ENCODE peak calls at places on chromosomes 4 and X, in seven cellular contexts. One of them, this sample, is unnamed.

GRCh38 chr4:159238631-159239030 is 135.8 kb downstream of the RAPGEF2 start:
- DNase-seq in Peyer's patch: no peak
- DNase-seq in cardiac fibroblast: peak; percentile 65
- DNase-seq in mucosa of descending colon: no peak
- DNase-seq in body of pancreas: no peak
- DNase-seq in lung: no peak
- DNase-seq in tibial nerve: no peak
- DNase-seq in this sample: no peak

GRCh38 chr4:86961605-86962295 is 26.9 kb downstream of the AFF1 start:
- DNase-seq in Peyer's patch: no peak
- DNase-seq in cardiac fibroblast: peak; percentile 39
- DNase-seq in mucosa of descending colon: no peak
- DNase-seq in body of pancreas: no peak
- DNase-seq in lung: no peak
- DNase-seq in tibial nerve: no peak
- DNase-seq in this sample: peak; percentile 77

GRCh38 chr4:87433342-87433741 is 11.0 kb downstream of the NUDT9 start:
- DNase-seq in Peyer's patch: no peak
- DNase-seq in cardiac fibroblast: no peak
- DNase-seq in mucosa of descending colon: no peak
- DNase-seq in body of pancreas: no peak
- DNase-seq in lung: no peak
- DNase-seq in tibial nerve: no peak
- DNase-seq in this sample: no peak

GRCh38 chr4:90121961-90122748 is 5.0 kb upstream of the CCSER1 start:
- DNase-seq in Peyer's patch: no peak
- DNase-seq in cardiac fibroblast: no peak
- DNase-seq in mucosa of descending colon: no peak
- DNase-seq in body of pancreas: no peak
- DNase-seq in lung: no peak
- DNase-seq in tibial nerve: no peak
- DNase-seq in this sample: no peak

GRCh38 chr4:57051100-57051499 is 59.1 kb downstream of the IGFBP7 start:
- DNase-seq in Peyer's patch: no peak
- DNase-seq in cardiac fibroblast: no peak
- DNase-seq in mucosa of descending colon: no peak
- DNase-seq in body of pancreas: no peak
- DNase-seq in lung: no peak
- DNase-seq in tibial nerve: no peak
- DNase-seq in this sample: no peak

GRCh38 chr4:121464854-121465253 is 84.0 kb upstream of the QRFPR start:
- DNase-seq in Peyer's patch: no peak
- DNase-seq in cardiac fibroblast: no peak
- DNase-seq in mucosa of descending colon: no peak
- DNase-seq in body of pancreas: no peak
- DNase-seq in lung: no peak
- DNase-seq in tibial nerve: no peak
- DNase-seq in this sample: no peak

GRCh38 chr4:38753021-38753806 is 29.6 kb downstream of the TLR10 start:
- DNase-seq in Peyer's patch: no peak
- DNase-seq in cardiac fibroblast: peak; percentile 99
- DNase-seq in mucosa of descending colon: peak; percentile 51
- DNase-seq in body of pancreas: peak; percentile 51
- DNase-seq in lung: peak; percentile 75
- DNase-seq in tibial nerve: peak; percentile 81
- DNase-seq in this sample: peak; percentile 96

GRCh38 chr4:13171292-13172057 is 312.7 kb downstream of the RAB28 start:
- DNase-seq in Peyer's patch: no peak
- DNase-seq in cardiac fibroblast: no peak
- DNase-seq in mucosa of descending colon: no peak
- DNase-seq in body of pancreas: no peak
- DNase-seq in lung: no peak
- DNase-seq in tibial nerve: no peak
- DNase-seq in this sample: no peak

GRCh38 chr4:98482847-98483806 is 175.3 kb downstream of the TSPAN5 start:
- DNase-seq in Peyer's patch: no peak
- DNase-seq in cardiac fibroblast: no peak
- DNase-seq in mucosa of descending colon: no peak
- DNase-seq in body of pancreas: no peak
- DNase-seq in lung: no peak
- DNase-seq in tibial nerve: no peak
- DNase-seq in this sample: peak; percentile 35

GRCh38 chr4:151099976-151100417 is 569 bp downstream of the RPS3A start:
- DNase-seq in Peyer's patch: no peak
- DNase-seq in cardiac fibroblast: peak; percentile 49
- DNase-seq in mucosa of descending colon: no peak
- DNase-seq in body of pancreas: no peak
- DNase-seq in lung: no peak
- DNase-seq in tibial nerve: no peak
- DNase-seq in this sample: no peak

GRCh38 chr4:87118826-87119225 is 101.6 kb downstream of the KLHL8 start:
- DNase-seq in Peyer's patch: no peak
- DNase-seq in cardiac fibroblast: peak; percentile 42
- DNase-seq in mucosa of descending colon: no peak
- DNase-seq in body of pancreas: no peak
- DNase-seq in lung: no peak
- DNase-seq in tibial nerve: no peak
- DNase-seq in this sample: peak; percentile 34

GRCh38 chrX:51641421-51642021 is 22.8 kb upstream of the CENPVL3 start:
- DNase-seq in Peyer's patch: no peak
- DNase-seq in cardiac fibroblast: peak; percentile 71
- DNase-seq in mucosa of descending colon: peak; percentile 12
- DNase-seq in body of pancreas: peak; percentile 13
- DNase-seq in lung: no peak
- DNase-seq in tibial nerve: no peak
- DNase-seq in this sample: peak; percentile 40

GRCh38 chr4:8419222-8420041 is 21.1 kb downstream of the ACOX3 start:
- DNase-seq in Peyer's patch: no peak
- DNase-seq in cardiac fibroblast: peak; percentile 33
- DNase-seq in mucosa of descending colon: no peak
- DNase-seq in body of pancreas: no peak
- DNase-seq in lung: no peak
- DNase-seq in tibial nerve: no peak
- DNase-seq in this sample: peak; percentile 54

GRCh38 chr4:177177446-177178160 is 132.1 kb upstream of the NEIL3 start:
- DNase-seq in Peyer's patch: no peak
- DNase-seq in cardiac fibroblast: peak; percentile 78
- DNase-seq in mucosa of descending colon: no peak
- DNase-seq in body of pancreas: no peak
- DNase-seq in lung: no peak
- DNase-seq in tibial nerve: no peak
- DNase-seq in this sample: peak; percentile 43

GRCh38 chr4:98446499-98447375 is 185.6 kb downstream of the RAP1GDS1 start:
- DNase-seq in Peyer's patch: peak; percentile 50
- DNase-seq in cardiac fibroblast: peak; percentile 59
- DNase-seq in mucosa of descending colon: peak; percentile 26
- DNase-seq in body of pancreas: peak; percentile 10
- DNase-seq in lung: no peak
- DNase-seq in tibial nerve: no peak
- DNase-seq in this sample: no peak

GRCh38 chrX:17361620-17362019 is 13.4 kb upstream of the NHS start:
- DNase-seq in Peyer's patch: no peak
- DNase-seq in cardiac fibroblast: no peak
- DNase-seq in mucosa of descending colon: peak; percentile 21
- DNase-seq in body of pancreas: peak; percentile 13
- DNase-seq in lung: no peak
- DNase-seq in tibial nerve: no peak
- DNase-seq in this sample: no peak

GRCh38 chr4:187304131-187304530 is 580.5 kb upstream of the FAT1 start:
- DNase-seq in Peyer's patch: no peak
- DNase-seq in cardiac fibroblast: no peak
- DNase-seq in mucosa of descending colon: no peak
- DNase-seq in body of pancreas: no peak
- DNase-seq in lung: no peak
- DNase-seq in tibial nerve: no peak
- DNase-seq in this sample: no peak

GRCh38 chrX:17635231-17635630 is 102.1 kb upstream of the SCML1 start:
- DNase-seq in Peyer's patch: peak; percentile 47
- DNase-seq in cardiac fibroblast: peak; percentile 5
- DNase-seq in mucosa of descending colon: no peak
- DNase-seq in body of pancreas: peak; percentile 46
- DNase-seq in lung: no peak
- DNase-seq in tibial nerve: no peak
- DNase-seq in this sample: no peak

GRCh38 chr4:21290562-21290961 is 590.3 kb downstream of the PACRGL start:
- DNase-seq in Peyer's patch: no peak
- DNase-seq in cardiac fibroblast: no peak
- DNase-seq in mucosa of descending colon: no peak
- DNase-seq in body of pancreas: no peak
- DNase-seq in lung: no peak
- DNase-seq in tibial nerve: no peak
- DNase-seq in this sample: no peak

GRCh38 chr4:145333786-145334185 is 147.9 kb upstream of the SMAD1 start:
- DNase-seq in Peyer's patch: no peak
- DNase-seq in cardiac fibroblast: no peak
- DNase-seq in mucosa of descending colon: no peak
- DNase-seq in body of pancreas: peak; percentile 63
- DNase-seq in lung: no peak
- DNase-seq in tibial nerve: no peak
- DNase-seq in this sample: no peak

GRCh38 chr4:88382621-88383020 is 4.0 kb downstream of the HERC6 start:
- DNase-seq in Peyer's patch: no peak
- DNase-seq in cardiac fibroblast: no peak
- DNase-seq in mucosa of descending colon: no peak
- DNase-seq in body of pancreas: no peak
- DNase-seq in lung: no peak
- DNase-seq in tibial nerve: no peak
- DNase-seq in this sample: no peak

DNA sequence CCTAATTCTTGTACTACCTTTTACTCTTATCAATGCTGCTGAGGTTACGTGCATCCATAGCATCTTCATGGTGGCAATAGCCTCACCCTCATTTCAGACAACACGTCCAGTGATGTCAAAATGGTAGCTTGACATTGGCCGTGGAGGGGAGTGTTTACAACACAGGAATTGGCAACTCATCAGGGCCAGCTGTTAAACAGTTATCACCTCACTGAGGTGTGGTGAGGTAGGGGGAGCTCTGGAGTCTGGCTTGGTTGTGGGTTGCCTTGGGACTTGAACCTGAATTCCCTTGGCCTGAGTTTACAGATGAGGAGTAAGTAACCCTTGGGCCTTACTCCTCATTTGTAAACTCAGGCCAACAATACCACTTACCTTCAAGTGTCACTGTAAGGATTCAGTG is 10.4 kb downstream of the SASH3 start:
- DNase-seq in Peyer's patch: no peak
- DNase-seq in cardiac fibroblast: no peak
- DNase-seq in mucosa of descending colon: no peak
- DNase-seq in body of pancreas: no peak
- DNase-seq in lung: no peak
- DNase-seq in tibial nerve: no peak
- DNase-seq in this sample: no peak
- TF ChIP-seq CTCF in Peyer's patch: no peak
- TF ChIP-seq CTCF in cardiac fibroblast: no peak
- TF ChIP-seq CTCF in mucosa of descending colon: no peak
- TF ChIP-seq CTCF in body of pancreas: no peak
- TF ChIP-seq CTCF in lung: no peak
- TF ChIP-seq CTCF in tibial nerve: no peak
- TF ChIP-seq CTCF in this sample: no peak

GRCh38 chrX:19343462-19344206 is at the start of gene PDHA1:
- DNase-seq in Peyer's patch: peak; percentile 94
- DNase-seq in cardiac fibroblast: peak; percentile 93
- DNase-seq in mucosa of descending colon: peak; percentile 94
- DNase-seq in body of pancreas: peak; percentile 96
- DNase-seq in lung: peak; percentile 92
- DNase-seq in tibial nerve: peak; percentile 84
- DNase-seq in this sample: peak; percentile 84

GRCh38 chrX:19344661-19345060 is 934 bp downstream of the PDHA1 start:
- DNase-seq in Peyer's patch: no peak
- DNase-seq in cardiac fibroblast: no peak
- DNase-seq in mucosa of descending colon: no peak
- DNase-seq in body of pancreas: peak; percentile 45
- DNase-seq in lung: no peak
- DNase-seq in tibial nerve: no peak
- DNase-seq in this sample: no peak

GRCh38 chrX:19343085-19343461 is 654 bp upstream of the PDHA1 start:
- DNase-seq in Peyer's patch: no peak
- DNase-seq in cardiac fibroblast: no peak
- DNase-seq in mucosa of descending colon: no peak
- DNase-seq in body of pancreas: no peak
- DNase-seq in lung: no peak
- DNase-seq in tibial nerve: no peak
- DNase-seq in this sample: no peak

GRCh38 chrX:19344207-19344534 is 444 bp downstream of the PDHA1 start:
- DNase-seq in Peyer's patch: no peak
- DNase-seq in cardiac fibroblast: no peak
- DNase-seq in mucosa of descending colon: no peak
- DNase-seq in body of pancreas: no peak
- DNase-seq in lung: no peak
- DNase-seq in tibial nerve: no peak
- DNase-seq in this sample: no peak

GRCh38 chrX:19342331-19342906 is 1.3 kb upstream of the PDHA1 start:
- DNase-seq in Peyer's patch: no peak
- DNase-seq in cardiac fibroblast: peak; percentile 14
- DNase-seq in mucosa of descending colon: no peak
- DNase-seq in body of pancreas: no peak
- DNase-seq in lung: no peak
- DNase-seq in tibial nerve: no peak
- DNase-seq in this sample: peak; percentile 22
- TF ChIP-seq CTCF in Peyer's patch: no peak
- TF ChIP-seq CTCF in cardiac fibroblast: no peak
- TF ChIP-seq CTCF in mucosa of descending colon: no peak
- TF ChIP-seq CTCF in body of pancreas: no peak
- TF ChIP-seq CTCF in lung: no peak
- TF ChIP-seq CTCF in tibial nerve: no peak
- TF ChIP-seq CTCF in this sample: no peak

GRCh38 chr4:77595361-77595973 is 10.2 kb upstream of the CXCL13 start:
- DNase-seq in Peyer's patch: no peak
- DNase-seq in cardiac fibroblast: no peak
- DNase-seq in mucosa of descending colon: no peak
- DNase-seq in body of pancreas: no peak
- DNase-seq in lung: no peak
- DNase-seq in tibial nerve: no peak
- DNase-seq in this sample: no peak
- TF ChIP-seq CTCF in Peyer's patch: no peak
- TF ChIP-seq CTCF in cardiac fibroblast: no peak
- TF ChIP-seq CTCF in mucosa of descending colon: no peak
- TF ChIP-seq CTCF in body of pancreas: no peak
- TF ChIP-seq CTCF in lung: no peak
- TF ChIP-seq CTCF in tibial nerve: no peak
- TF ChIP-seq CTCF in this sample: no peak

DNA sequence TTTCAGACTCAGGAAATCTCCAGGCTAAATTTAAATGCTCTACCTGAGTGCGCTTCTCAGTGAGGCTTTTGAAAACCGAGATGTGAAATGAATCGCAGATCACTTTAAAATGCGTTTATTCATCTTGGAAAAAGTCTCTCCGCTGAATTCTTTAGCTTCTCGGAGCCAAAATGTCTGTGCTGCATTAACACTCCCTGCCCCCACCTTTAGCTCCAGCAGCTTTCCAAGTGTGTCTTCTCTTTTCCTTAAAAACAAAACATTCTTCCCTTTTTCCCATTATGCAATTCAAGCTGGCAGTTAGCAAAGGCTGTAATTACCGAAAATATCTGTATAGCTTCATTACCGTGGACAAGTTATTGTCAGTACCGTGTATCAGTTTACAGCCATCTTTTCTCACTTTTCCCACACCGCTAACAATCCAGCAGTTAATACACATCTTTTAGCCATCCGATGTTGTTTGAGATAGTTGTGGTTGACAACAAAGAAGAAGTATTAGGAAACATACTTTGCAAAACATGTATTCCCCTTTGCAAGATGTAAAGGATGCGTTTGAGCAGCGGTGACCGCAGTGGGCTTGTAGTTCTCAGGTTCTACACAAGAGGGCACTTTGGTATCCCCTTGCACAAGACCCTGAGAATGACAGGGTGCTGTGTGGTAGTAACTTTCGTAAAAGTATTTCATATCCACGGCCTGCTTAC is 136.1 kb upstream of the STX18 start:
- DNase-seq in Peyer's patch: no peak
- DNase-seq in cardiac fibroblast: peak; percentile 69
- DNase-seq in mucosa of descending colon: no peak
- DNase-seq in body of pancreas: peak; percentile 10
- DNase-seq in lung: no peak
- DNase-seq in tibial nerve: no peak
- DNase-seq in this sample: peak; percentile 35
- TF ChIP-seq CTCF in Peyer's patch: no peak
- TF ChIP-seq CTCF in cardiac fibroblast: peak; percentile 67
- TF ChIP-seq CTCF in mucosa of descending colon: no peak
- TF ChIP-seq CTCF in body of pancreas: no peak
- TF ChIP-seq CTCF in lung: no peak
- TF ChIP-seq CTCF in tibial nerve: peak; percentile 17
- TF ChIP-seq CTCF in this sample: peak; percentile 87

This sample was measured in HFFc6.